ENCODE peak calls at places on chromosome 10, in nine cellular contexts. K, G, O, N, A, P, V, Z and M are unnamed samples.
A peak's percentile ranks its signal among the peaks of the same experiment; 100 is the strongest.

GRCh38 chr10:91613411-91614253 is 19.2 kb downstream of the PPP1R3C start:
- DNase-seq in P (peak; percentile 80), K (peak; percentile 99), Z (no peak), O (peak; percentile 98), A (no peak), V (peak; percentile 98), N (no peak), G (peak; percentile 93), M (peak; percentile 77)

GRCh38 chr10:99658622-99659030 is 683 bp upstream of the ENTPD7 start:
- DNase-seq in N (peak; percentile 63), V (peak; percentile 55), K (peak; percentile 33), O (peak; percentile 47), G (no peak), Z (no peak), P (peak; percentile 61), A (peak; percentile 41), M (peak; percentile 49)

GRCh38 chr10:43204394-43204942 is 62.4 kb downstream of the RASGEF1A start:
- DNase-seq in G (no peak), Z (no peak), P (peak; percentile 52), O (no peak), N (no peak), A (no peak), V (no peak), K (no peak), M (no peak)

GRCh38 chr10:63749915-63750314 is 228.7 kb downstream of the REEP3 start:
- DNase-seq in A (no peak), K (no peak), N (no peak), G (no peak), P (no peak), Z (no peak), V (no peak), O (no peak), M (no peak)

GRCh38 chr10:131086511-131086910 is 225.0 kb downstream of the TCERG1L start:
- DNase-seq in N (no peak), G (no peak), O (no peak), P (no peak), Z (no peak), V (no peak), K (no peak), A (no peak), M (no peak)

GRCh38 chr10:129405389-129405788 is 61.7 kb upstream of the MGMT start:
- DNase-seq in K (no peak), N (no peak), Z (no peak), A (no peak), V (no peak), O (no peak), G (no peak), P (no peak), M (no peak)

GRCh38 chr10:68138526-68138925 is 29.2 kb downstream of the MYPN start:
- DNase-seq in P (no peak), O (no peak), Z (no peak), K (no peak), A (no peak), N (no peak), V (no peak), G (no peak), M (no peak)

GRCh38 chr10:124721295-124722052 is 22.7 kb downstream of the FAM53B start:
- DNase-seq in G (no peak), A (peak; percentile 91), Z (no peak), N (no peak), K (peak; percentile 55), P (peak; percentile 89), V (no peak), O (no peak), M (no peak)

GRCh38 chr10:61992059-61992460 is 90.6 kb downstream of the ARID5B start:
- DNase-seq in G (no peak), A (no peak), K (peak; percentile 85), P (no peak), Z (no peak), O (peak; percentile 79), N (no peak), V (peak; percentile 34), M (peak; percentile 76)

GRCh38 chr10:59872892-59873463 is 33.4 kb downstream of the CCDC6 start:
- DNase-seq in P (no peak), A (no peak), Z (no peak), O (peak; percentile 87), G (no peak), K (peak; percentile 96), V (peak; percentile 97), N (no peak), M (peak; percentile 97)

GRCh38 chr10:14683246-14683645 is 91.5 kb downstream of the FAM107B start:
- DNase-seq in N (no peak), V (peak; percentile 32), Z (no peak), O (no peak), P (no peak), A (peak; percentile 36), G (no peak), K (peak; percentile 31), M (peak; percentile 32)

GRCh38 chr10:98790817-98791216 is 344.1 kb upstream of the HPS1 start:
- DNase-seq in O (no peak), P (no peak), A (no peak), K (peak; percentile 36), V (peak; percentile 12), N (no peak), Z (no peak), G (peak; percentile 20), M (peak; percentile 4)

GRCh38 chr10:84665883-84666463 is 337.6 kb downstream of the CCSER2 start:
- DNase-seq in G (peak; percentile 56), V (no peak), Z (no peak), O (no peak), K (no peak), A (peak; percentile 11), P (no peak), N (peak; percentile 86), M (no peak)

GRCh38 chr10:95178797-95179196 is 15.2 kb upstream of the ACSM6 start:
- DNase-seq in V (no peak), O (no peak), N (no peak), K (no peak), G (no peak), P (no peak), Z (no peak), A (no peak), M (no peak)

GRCh38 chr10:5274795-5275194 is 78.2 kb downstream of the AKR1C4 start:
- DNase-seq in G (no peak), V (no peak), O (no peak), P (no peak), K (no peak), Z (no peak), N (no peak), A (no peak), M (no peak)

GRCh38 chr10:121792198-121792597 is 135.6 kb downstream of the ATE1 start:
- DNase-seq in O (peak; percentile 76), G (no peak), A (no peak), P (no peak), N (no peak), Z (no peak), K (peak; percentile 52), V (peak; percentile 50), M (peak; percentile 77)

DNA sequence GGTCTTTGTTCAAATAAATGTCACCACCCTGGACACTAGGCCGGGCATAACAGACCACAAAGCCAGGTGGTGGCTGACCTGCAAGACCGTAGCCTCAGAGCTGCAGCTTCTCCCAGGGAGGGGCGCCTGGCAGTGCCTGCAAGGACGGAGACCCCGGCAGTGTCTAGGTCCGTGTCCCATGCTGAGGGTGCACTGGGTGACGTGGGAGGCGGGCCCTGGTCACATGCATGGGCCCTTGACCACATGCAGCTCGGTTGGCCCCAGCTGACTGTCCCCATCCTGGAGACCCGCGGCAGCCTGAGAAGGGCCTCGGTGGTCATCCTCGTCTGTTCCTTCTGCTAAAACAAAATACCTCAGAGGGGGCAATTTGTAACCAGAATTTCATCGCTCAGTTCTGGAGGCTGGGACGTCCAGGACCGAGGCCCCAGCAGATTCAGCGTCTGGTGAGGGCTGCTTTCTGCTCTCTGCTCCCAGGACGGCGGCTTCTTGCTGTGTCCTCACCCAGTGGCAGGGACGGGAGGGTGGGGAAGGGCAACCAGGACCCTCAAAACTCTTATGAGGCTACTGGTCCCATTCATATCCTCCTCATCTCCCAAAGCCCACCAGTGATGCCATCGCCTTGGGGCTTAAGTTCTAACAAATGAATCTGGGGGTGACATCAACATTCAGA is 36.8 kb downstream of the PWWP2B start:
- DNase-seq in A (no peak), V (no peak), P (no peak), K (no peak), Z (no peak), N (no peak), O (no peak), G (no peak), M (no peak)
- H3K4me3 ChIP-seq in A (no peak overlapping the region), V (no peak overlapping the region), P (no peak overlapping the region), K (no peak overlapping the region), Z (no peak overlapping the region), N (no peak overlapping the region), O (no peak overlapping the region), G (no peak overlapping the region), M (no peak overlapping the region)

GRCh38 chr10:132371641-132372081 is 25.3 kb upstream of the PWWP2B start:
- DNase-seq in O (no peak), K (no peak), N (peak; percentile 74), V (no peak), G (peak; percentile 23), Z (no peak), A (no peak), P (no peak), M (no peak)
- TF ChIP-seq CTCF in O (peak; percentile 45), K (peak; percentile 39), N (peak; percentile 69), V (peak; percentile 32), G (peak; percentile 62), Z (no peak), A (peak; percentile 38), P (no peak), M (peak; percentile 34)

GRCh38 chr10:30219977-30220751 is 128.9 kb downstream of the MTPAP start:
- DNase-seq in G (no peak), V (peak; percentile 51), A (peak; percentile 34), P (no peak), K (peak; percentile 54), O (no peak), N (no peak), Z (no peak), M (peak; percentile 72)
- H3K4me3 ChIP-seq in G (no peak overlapping the region), V (no peak overlapping the region), A (no peak overlapping the region), P (peak overlapping the region; percentile 50), K (no peak overlapping the region), O (no peak overlapping the region), N (no peak overlapping the region), Z (peak overlapping the region; percentile 11), M (peak overlapping the region; percentile 16)

GRCh38 chr10:116690356-116691078 is 51.8 kb downstream of the HSPA12A start:
- DNase-seq in Z (no peak), V (peak; percentile 28), G (peak; percentile 4), N (peak; percentile 83), K (peak; percentile 28), P (no peak), O (peak; percentile 20), A (no peak), M (peak; percentile 45)
- TF ChIP-seq CTCF in Z (peak; percentile 64), V (peak; percentile 23), G (peak; percentile 19), N (peak; percentile 77), K (peak; percentile 37), P (peak; percentile 41), O (peak; percentile 12), A (no peak), M (peak; percentile 39)

GRCh38 chr10:103465411-103466179 is 6.9 kb upstream of the CALHM1 start:
- DNase-seq in Z (no peak), G (peak; percentile 21), A (no peak), K (no peak), P (peak; percentile 38), O (no peak), V (no peak), N (no peak), M (no peak)
- H3K4me3 ChIP-seq in Z (no peak overlapping the region), G (no peak overlapping the region), A (no peak overlapping the region), K (no peak overlapping the region), P (no peak overlapping the region), O (no peak overlapping the region), V (no peak overlapping the region), N (no peak overlapping the region), M (no peak overlapping the region)